ENCODE peak calls at places on chromosome X, in ten cellular contexts. A is globus pallidus; C is NCI-H2029; N is activated CD4-positive, CD25-positive, alpha-beta regulatory T cell; K is cardiac fibroblast; L is nephron progenitor cell; E is astrocyte of the spinal cord; Y is NCI-H1092 treated with DMSO at 0.1 percent for 48 hours; T is stimulated activated CD8-positive, alpha-beta memory T cell treated with anti-CD3 and anti-CD28 coated beads, Interleukin-4, amount 100 ng/mL, for 4 hours; B is activated T-cell treated with anti-CD3 and anti-CD28 coated beads for 1 hour. J is an unnamed sample.

GRCh38 chrX:9785944-9786741 is at the start of gene SHROOM2:
- DNase-seq in A (no peak), Y (no peak), B (no peak), T (no peak), K (peak; percentile 26), E (no peak), L (peak; percentile 68), N (no peak), C (no peak), J (peak; percentile 70)

GRCh38 chrX:25012433-25012735 is 3.4 kb downstream of the ARX start:
- DNase-seq in T (no peak), K (no peak), L (peak; percentile 51), A (no peak), Y (no peak), E (no peak), B (no peak), C (no peak), N (no peak), J (no peak)

GRCh38 chrX:39900788-39901170 is 197.0 kb downstream of the BCOR start:
- DNase-seq in L (peak; percentile 31), Y (peak; percentile 66), A (no peak), T (no peak), K (no peak), N (no peak), C (no peak), B (no peak), E (no peak), J (peak; percentile 66)

GRCh38 chrX:15674514-15674898 is 9.9 kb upstream of the CLTRN start:
- DNase-seq in T (peak; percentile 78), E (no peak), Y (no peak), A (peak; percentile 87), N (no peak), B (peak; percentile 63), K (peak; percentile 95), L (peak; percentile 79), C (peak; percentile 68), J (peak; percentile 80)

GRCh38 chrX:97524997-97525396 is 641.3 kb downstream of the RPA4 start:
- DNase-seq in C (no peak), N (no peak), Y (no peak), A (no peak), B (no peak), T (no peak), E (peak; percentile 17), K (no peak), L (no peak), J (no peak)

GRCh38 chrX:69618803-69619202 is 2.9 kb downstream of the EDA start:
- DNase-seq in N (no peak), B (no peak), K (peak; percentile 47), Y (peak; percentile 41), T (no peak), A (peak; percentile 54), C (no peak), L (peak; percentile 12), E (no peak), J (no peak)

GRCh38 chrX:118178450-118178849 is 61.8 kb upstream of the KLHL13 start:
- DNase-seq in C (no peak), L (no peak), N (no peak), A (no peak), Y (no peak), T (no peak), E (no peak), K (no peak), B (no peak), J (no peak)

GRCh38 chrX:81336455-81337144 is 134.7 kb downstream of the SH3BGRL start:
- DNase-seq in E (peak; percentile 24), K (no peak), A (no peak), C (no peak), B (no peak), Y (no peak), T (no peak), N (no peak), L (no peak), J (no peak)

GRCh38 chrX:74325130-74326059 is 21.4 kb downstream of the ZCCHC13 start:
- DNase-seq in B (no peak), Y (peak; percentile 82), C (no peak), L (no peak), N (no peak), E (no peak), A (no peak), K (no peak), T (no peak), J (peak; percentile 39)

GRCh38 chrX:53048169-53049126 is at the start of gene GPR173:
- DNase-seq in B (no peak), K (peak; percentile 81), A (peak; percentile 79), Y (peak; percentile 81), N (no peak), C (no peak), E (peak; percentile 78), T (no peak), L (peak; percentile 41), J (peak; percentile 46)

GRCh38 chrX:153533041-153533565 is 15.7 kb downstream of the ATP2B3 start:
- DNase-seq in K (no peak), A (no peak), Y (peak; percentile 10), L (no peak), T (no peak), N (no peak), E (no peak), C (no peak), B (no peak), J (peak; percentile 37)

GRCh38 chrX:47836164-47837072 is at the start of gene ZNF81:
- DNase-seq in A (peak; percentile 94), L (peak; percentile 91), Y (peak; percentile 95), E (peak; percentile 96), T (peak; percentile 84), K (peak; percentile 98), N (peak; percentile 77), C (peak; percentile 85), B (peak; percentile 84), J (peak; percentile 86)

GRCh38 chrX:153739754-153740486 is 15.3 kb downstream of the ABCD1 start:
- DNase-seq in K (no peak), E (no peak), C (no peak), L (no peak), B (no peak), T (no peak), N (no peak), A (no peak), Y (no peak), J (no peak)

GRCh38 chrX:41005445-41005992 is 79.7 kb upstream of the USP9X start:
- DNase-seq in E (no peak), L (no peak), A (peak; percentile 26), Y (no peak), B (no peak), T (no peak), K (no peak), N (no peak), C (no peak), J (no peak)

GRCh38 chrX:123731987-123732678 is 719 bp downstream of the THOC2 start:
- DNase-seq in L (peak; percentile 42), Y (no peak), E (peak; percentile 24), N (no peak), K (peak; percentile 34), B (no peak), C (no peak), T (no peak), A (peak; percentile 12), J (peak; percentile 48)

GRCh38 chrX:31123335-31123734 is 51.5 kb upstream of the FTHL17 start:
- DNase-seq in L (no peak), T (no peak), B (no peak), A (no peak), K (no peak), C (no peak), E (no peak), N (no peak), Y (no peak), J (no peak)

GRCh38 chrX:57951666-57952319 is 41.5 kb upstream of the ZXDA start:
- DNase-seq in N (no peak), T (no peak), L (no peak), A (no peak), B (no peak), E (no peak), C (no peak), Y (no peak), K (no peak), J (no peak)

GRCh38 chrX:9339603-9340569 is 125.0 kb upstream of the TBL1X start:
- DNase-seq in L (no peak), K (no peak), T (no peak), A (no peak), N (peak; percentile 3), B (no peak), Y (peak; percentile 34), E (no peak), C (no peak), J (peak; percentile 60)

GRCh38 chrX:28773807-28774206 is 186.6 kb downstream of the IL1RAPL1 start:
- DNase-seq in K (no peak), T (no peak), L (no peak), C (no peak), E (no peak), Y (no peak), B (no peak), N (no peak), A (no peak), J (no peak)

GRCh38 chrX:108601276-108601675 is 135.1 kb downstream of the IRS4 start:
- DNase-seq in C (no peak), L (no peak), Y (no peak), B (no peak), K (no peak), T (no peak), E (no peak), N (no peak), A (no peak), J (no peak)

GRCh38 chrX:25941087-25941486 is 197.1 kb upstream of the MAGEB18 start:
- DNase-seq in B (no peak), Y (no peak), N (no peak), A (no peak), T (no peak), C (no peak), K (no peak), E (peak; percentile 14), L (no peak), J (no peak)